ENCODE peak calls at places on chromosomes 4 and X, in five cellular contexts. One of them, this sample, is unnamed.

GRCh38 chr4:2261110-2261852 is 628 bp downstream of the MXD4 start:
- DNase-seq in suprapubic skin: peak
- DNase-seq in A549: peak
- DNase-seq in transverse colon: peak
- DNase-seq in HepG2: no peak
- DNase-seq in this sample: peak

GRCh38 chrX:28398352-28398751 is 188.9 kb upstream of the IL1RAPL1 start:
- DNase-seq in A549: peak
- DNase-seq in suprapubic skin: no peak
- DNase-seq in transverse colon: no peak
- DNase-seq in HepG2: no peak
- DNase-seq in this sample: no peak

GRCh38 chr4:2186133-2186864 is 55.6 kb downstream of the HAUS3 start:
- DNase-seq in A549: no peak
- DNase-seq in suprapubic skin: no peak
- DNase-seq in HepG2: peak
- DNase-seq in transverse colon: peak
- DNase-seq in this sample: no peak

GRCh38 chr4:56742080-56742871 is 61.2 kb upstream of the HOPX start:
- DNase-seq in transverse colon: no peak
- DNase-seq in suprapubic skin: no peak
- DNase-seq in HepG2: no peak
- DNase-seq in A549: no peak
- DNase-seq in this sample: no peak

GRCh38 chr4:69120869-69121268 is 24.6 kb downstream of the UGT2B7 start:
- DNase-seq in transverse colon: no peak
- DNase-seq in A549: no peak
- DNase-seq in HepG2: no peak
- DNase-seq in suprapubic skin: no peak
- DNase-seq in this sample: no peak

GRCh38 chrX:120365320-120365719 is 3.4 kb downstream of the ATP1B4 start:
- DNase-seq in A549: no peak
- DNase-seq in transverse colon: peak
- DNase-seq in suprapubic skin: no peak
- DNase-seq in HepG2: peak
- DNase-seq in this sample: no peak

GRCh38 chr4:114677346-114677979 is 78.9 kb downstream of the UGT8 start:
- DNase-seq in suprapubic skin: no peak
- DNase-seq in A549: no peak
- DNase-seq in transverse colon: no peak
- DNase-seq in HepG2: no peak
- DNase-seq in this sample: no peak

GRCh38 chrX:68997911-68998310 is 167.3 kb downstream of the PJA1 start:
- DNase-seq in HepG2: no peak
- DNase-seq in suprapubic skin: peak
- DNase-seq in A549: no peak
- DNase-seq in transverse colon: peak
- DNase-seq in this sample: peak

GRCh38 chrX:37454537-37455285 is 105.5 kb downstream of the PRRG1 start:
- DNase-seq in suprapubic skin: no peak
- DNase-seq in HepG2: no peak
- DNase-seq in transverse colon: peak
- DNase-seq in A549: peak
- DNase-seq in this sample: no peak

GRCh38 chrX:10901290-10901633 is 209.9 kb upstream of the HCCS start:
- DNase-seq in transverse colon: no peak
- DNase-seq in A549: no peak
- DNase-seq in HepG2: no peak
- DNase-seq in suprapubic skin: no peak
- DNase-seq in this sample: no peak

GRCh38 chrX:10903518-10903917 is 207.6 kb upstream of the HCCS start:
- DNase-seq in HepG2: no peak
- DNase-seq in suprapubic skin: no peak
- DNase-seq in A549: no peak
- DNase-seq in transverse colon: no peak
- DNase-seq in this sample: no peak

GRCh38 chrX:10902001-10902400 is 209.1 kb upstream of the HCCS start:
- DNase-seq in transverse colon: no peak
- DNase-seq in suprapubic skin: no peak
- DNase-seq in HepG2: peak
- DNase-seq in A549: no peak
- DNase-seq in this sample: no peak

GRCh38 chrX:10897768-10898167 is 213.4 kb upstream of the HCCS start:
- DNase-seq in suprapubic skin: no peak
- DNase-seq in HepG2: no peak
- DNase-seq in A549: no peak
- DNase-seq in transverse colon: no peak
- DNase-seq in this sample: no peak

DNA sequence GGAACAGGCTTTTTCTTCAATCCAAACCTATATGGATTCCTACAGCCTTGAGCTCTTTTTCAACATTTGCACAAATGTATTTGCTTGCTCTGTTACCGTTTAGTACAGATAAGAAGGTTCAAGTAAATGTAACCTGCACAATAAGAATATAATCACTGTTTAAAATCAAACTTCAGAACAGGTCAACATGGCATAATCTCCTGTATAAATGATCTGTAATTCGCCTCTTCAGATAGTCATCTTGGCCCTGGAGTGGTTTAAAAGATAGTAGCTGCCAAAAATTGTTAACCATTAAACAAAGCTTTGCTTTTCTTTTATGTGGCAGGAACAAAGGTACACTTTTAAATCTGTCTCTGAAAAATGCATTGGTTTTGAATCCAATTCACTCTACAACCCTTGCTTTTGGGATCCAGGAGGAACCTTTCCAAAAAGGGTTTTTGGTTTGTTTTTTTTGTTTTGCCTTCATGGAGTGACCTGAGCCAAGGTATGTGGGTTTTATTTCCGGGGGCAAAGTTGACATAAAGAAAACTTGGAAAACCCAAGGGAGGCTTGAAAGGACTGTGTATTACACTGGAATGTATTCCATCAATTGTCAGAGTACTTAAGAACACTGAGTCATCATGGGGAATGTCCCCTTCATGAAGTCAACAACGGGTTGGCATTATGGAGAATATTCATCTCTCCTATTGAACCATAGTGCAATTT is 210.4 kb upstream of the HCCS start:
- DNase-seq in A549: peak
- DNase-seq in HepG2: peak
- DNase-seq in transverse colon: no peak
- DNase-seq in suprapubic skin: no peak
- DNase-seq in this sample: no peak
- TF ChIP-seq EP300 in A549: no peak
- TF ChIP-seq EP300 in HepG2: no peak
- TF ChIP-seq EP300 in transverse colon: no peak
- TF ChIP-seq EP300 in suprapubic skin: no peak
- TF ChIP-seq EP300 in this sample: no peak

GRCh38 chr4:146095867-146096266 is 79.7 kb upstream of the LSM6 start:
- DNase-seq in transverse colon: peak
- DNase-seq in HepG2: no peak
- DNase-seq in suprapubic skin: no peak
- DNase-seq in A549: no peak
- DNase-seq in this sample: no peak

GRCh38 chr4:146096374-146096773 is 79.1 kb upstream of the LSM6 start:
- DNase-seq in A549: no peak
- DNase-seq in suprapubic skin: no peak
- DNase-seq in HepG2: no peak
- DNase-seq in transverse colon: no peak
- DNase-seq in this sample: no peak

GRCh38 chr4:146099585-146099984 is 75.9 kb upstream of the LSM6 start:
- DNase-seq in HepG2: no peak
- DNase-seq in suprapubic skin: no peak
- DNase-seq in A549: no peak
- DNase-seq in transverse colon: no peak
- DNase-seq in this sample: no peak

GRCh38 chr4:146098397-146098796 is 77.1 kb upstream of the LSM6 start:
- DNase-seq in transverse colon: no peak
- DNase-seq in A549: no peak
- DNase-seq in HepG2: no peak
- DNase-seq in suprapubic skin: no peak
- DNase-seq in this sample: no peak

DNA sequence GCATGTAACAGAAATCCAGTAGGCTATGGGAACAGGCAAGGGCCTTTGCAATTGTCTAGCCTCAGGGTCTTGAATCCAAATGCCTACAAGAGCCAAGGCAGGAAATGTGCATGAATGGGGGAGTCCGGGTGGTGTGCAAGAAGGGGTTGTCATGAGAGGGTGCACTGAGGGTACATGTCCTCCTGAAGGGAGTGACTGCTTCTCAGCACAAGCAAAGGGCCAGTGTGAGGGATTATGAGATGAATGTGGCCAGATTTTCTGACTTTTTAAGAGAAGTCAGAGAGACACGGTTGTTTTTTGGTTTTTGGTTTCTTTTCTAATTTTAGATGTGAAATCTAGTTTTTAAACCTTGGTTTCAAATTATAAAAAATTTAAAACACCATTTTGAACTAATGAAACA is 76.5 kb upstream of the LSM6 start:
- DNase-seq in A549: no peak
- DNase-seq in suprapubic skin: no peak
- DNase-seq in HepG2: no peak
- DNase-seq in transverse colon: no peak
- DNase-seq in this sample: no peak
- TF ChIP-seq EP300 in A549: no peak
- TF ChIP-seq EP300 in suprapubic skin: no peak
- TF ChIP-seq EP300 in HepG2: no peak
- TF ChIP-seq EP300 in transverse colon: no peak
- TF ChIP-seq EP300 in this sample: no peak

GRCh38 chr4:169601016-169601771 is 11.2 kb downstream of the NEK1 start:
- DNase-seq in HepG2: no peak
- DNase-seq in transverse colon: no peak
- DNase-seq in A549: no peak
- DNase-seq in suprapubic skin: no peak
- DNase-seq in this sample: no peak
- TF ChIP-seq EP300 in HepG2: no peak
- TF ChIP-seq EP300 in transverse colon: no peak
- TF ChIP-seq EP300 in A549: no peak
- TF ChIP-seq EP300 in suprapubic skin: no peak
- TF ChIP-seq EP300 in this sample: no peak

DNA sequence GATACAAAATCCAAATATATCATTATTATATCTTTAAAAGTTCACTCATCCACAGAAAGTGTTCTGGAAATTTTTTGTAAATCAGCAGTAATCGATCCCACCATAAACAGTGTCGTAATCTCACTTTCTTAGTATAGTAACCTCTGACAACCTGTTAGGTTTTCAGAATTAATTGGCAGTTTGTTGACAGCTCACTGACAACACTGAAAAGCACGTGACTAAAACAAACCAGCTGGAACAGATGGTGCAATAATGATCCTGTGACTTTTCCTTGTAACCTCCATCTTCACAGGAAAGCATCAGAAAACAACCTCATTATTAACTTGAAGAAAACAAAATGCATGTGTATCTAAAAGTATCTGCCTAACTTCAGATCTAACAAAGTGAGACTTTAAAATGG is 48.5 kb downstream of the FSTL5 start:
- DNase-seq in HepG2: no peak
- DNase-seq in A549: no peak
- DNase-seq in suprapubic skin: no peak
- DNase-seq in transverse colon: no peak
- DNase-seq in this sample: no peak
- TF ChIP-seq EP300 in HepG2: no peak
- TF ChIP-seq EP300 in A549: no peak
- TF ChIP-seq EP300 in suprapubic skin: no peak
- TF ChIP-seq EP300 in transverse colon: no peak
- TF ChIP-seq EP300 in this sample: no peak

DNA sequence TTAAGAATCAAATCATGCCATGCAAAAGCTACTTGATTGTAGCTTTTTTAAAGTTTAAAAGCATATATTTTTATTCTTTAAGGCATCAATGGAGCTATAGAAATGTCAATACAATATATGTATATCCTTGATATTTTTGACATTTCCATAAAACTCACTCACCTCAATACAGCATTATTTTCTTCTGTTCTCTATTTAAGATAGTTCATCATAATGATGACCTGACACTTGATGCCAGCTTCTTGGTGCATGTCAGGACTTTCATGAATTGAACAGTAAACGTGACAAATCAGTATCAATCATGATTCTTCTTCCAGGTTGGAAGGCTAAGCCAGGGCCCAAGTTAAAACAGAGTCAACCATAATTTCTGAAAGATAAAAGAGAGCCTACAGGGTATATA is 33.6 kb upstream of the ATP8A1 start:
- DNase-seq in transverse colon: no peak
- DNase-seq in suprapubic skin: no peak
- DNase-seq in HepG2: no peak
- DNase-seq in A549: no peak
- DNase-seq in this sample: no peak
- TF ChIP-seq EP300 in transverse colon: no peak
- TF ChIP-seq EP300 in suprapubic skin: no peak
- TF ChIP-seq EP300 in HepG2: no peak
- TF ChIP-seq EP300 in A549: no peak
- TF ChIP-seq EP300 in this sample: no peak

GRCh38 chr4:16788893-16789292 is 109.6 kb downstream of the LDB2 start:
- DNase-seq in A549: no peak
- DNase-seq in transverse colon: no peak
- DNase-seq in suprapubic skin: no peak
- DNase-seq in HepG2: no peak
- DNase-seq in this sample: no peak
- TF ChIP-seq EP300 in A549: no peak
- TF ChIP-seq EP300 in transverse colon: no peak
- TF ChIP-seq EP300 in suprapubic skin: no peak
- TF ChIP-seq EP300 in HepG2: no peak
- TF ChIP-seq EP300 in this sample: no peak

This sample was measured in sigmoid colon.